ENCODE peak calls at places on chromosomes 7 and 10, in nine cellular contexts. D is GM23338; A is CD8-positive, alpha-beta memory T cell; Q is kidney tubule cell; F is OCI-LY7; V is stomach; O is CD4-positive, CD25-positive, alpha-beta regulatory T cell; E is left ventricle myocardium superior; W is astrocyte of the cerebellum. J is an unnamed sample.

GRCh38 chr10:51886438-51887068 is 187.2 kb upstream of the CSTF2T start:
- DNase-seq in E (no peak), O (no peak), D (no peak), F (no peak), Q (no peak), W (no peak), V (no peak), A (no peak), J (no peak)

GRCh38 chr7:127752829-127753228 is 100.8 kb downstream of the SND1 start:
- DNase-seq in A (no peak), O (no peak), V (no peak), W (no peak), D (no peak), E (no peak), F (no peak), Q (no peak), J (no peak)

GRCh38 chr10:21449288-21449966 is 76.1 kb downstream of the SKIDA1 start:
- DNase-seq in A (no peak), W (no peak), F (no peak), O (no peak), E (no peak), D (peak), V (no peak), Q (no peak), J (no peak)

GRCh38 chr10:3091346-3091787 is 24.0 kb downstream of the PFKP start:
- DNase-seq in E (no peak), V (peak), W (peak), Q (peak), F (no peak), A (no peak), D (no peak), O (no peak), J (peak)

GRCh38 chr10:110455440-110455839 is 42.3 kb upstream of the DUSP5 start:
- DNase-seq in Q (peak), D (no peak), W (no peak), V (no peak), E (no peak), O (no peak), F (peak), A (no peak), J (no peak)

GRCh38 chr7:50662059-50662689 is 97.0 kb upstream of the DDC start:
- DNase-seq in D (no peak), V (no peak), W (no peak), O (no peak), A (peak), E (no peak), Q (peak), F (no peak), J (peak)

GRCh38 chr10:94200148-94200846 is 162.4 kb downstream of the NOC3L start:
- DNase-seq in E (no peak), V (no peak), F (no peak), D (no peak), W (no peak), A (no peak), O (no peak), Q (peak), J (peak)

GRCh38 chr7:141558544-141559183 is 7.5 kb downstream of the AGK start:
- DNase-seq in E (no peak), Q (peak), O (no peak), V (no peak), W (peak), A (no peak), D (no peak), F (no peak), J (no peak)

GRCh38 chr10:96714031-96714590 is 6.2 kb downstream of the PIK3AP1 start:
- DNase-seq in A (no peak), D (no peak), V (no peak), O (no peak), F (no peak), W (no peak), E (no peak), Q (peak), J (peak)

GRCh38 chr7:12258074-12258473 is 47.0 kb downstream of the TMEM106B start:
- DNase-seq in Q (no peak), V (no peak), W (no peak), E (no peak), D (no peak), A (peak), O (no peak), F (no peak), J (peak)